ENCODE peak calls at places on chromosomes 3 and 15, in four cellular contexts. One of them, this sample, is unnamed.

GRCh38 chr15:90449206-90449735 is 61.2 kb downstream of the IQGAP1 start:
- DNase-seq in esophagus muscularis mucosa: no peak
- DNase-seq in foreskin melanocyte: no peak
- DNase-seq in Right ventricle myocardium superior: no peak
- DNase-seq in this sample: no peak

GRCh38 chr15:96418146-96418545 is 87.6 kb downstream of the NR2F2 start:
- DNase-seq in esophagus muscularis mucosa: no peak
- DNase-seq in Right ventricle myocardium superior: no peak
- DNase-seq in foreskin melanocyte: no peak
- DNase-seq in this sample: peak

GRCh38 chr15:38526158-38526557 is 38.5 kb downstream of the RASGRP1 start:
- DNase-seq in esophagus muscularis mucosa: no peak
- DNase-seq in Right ventricle myocardium superior: no peak
- DNase-seq in foreskin melanocyte: no peak
- DNase-seq in this sample: no peak

GRCh38 chr3:139120336-139120971 is 75.8 kb upstream of the PRR23C start:
- DNase-seq in esophagus muscularis mucosa: peak
- DNase-seq in Right ventricle myocardium superior: no peak
- DNase-seq in foreskin melanocyte: no peak
- DNase-seq in this sample: no peak

GRCh38 chr3:51271172-51271571 is 113.9 kb upstream of the MANF start:
- DNase-seq in Right ventricle myocardium superior: no peak
- DNase-seq in foreskin melanocyte: no peak
- DNase-seq in esophagus muscularis mucosa: no peak
- DNase-seq in this sample: no peak

GRCh38 chr3:36792342-36792741 is 28.0 kb upstream of the DCLK3 start:
- DNase-seq in foreskin melanocyte: no peak
- DNase-seq in Right ventricle myocardium superior: no peak
- DNase-seq in esophagus muscularis mucosa: peak
- DNase-seq in this sample: peak

GRCh38 chr15:93076875-93077274 is 12.1 kb downstream of the RGMA start:
- DNase-seq in Right ventricle myocardium superior: no peak
- DNase-seq in esophagus muscularis mucosa: no peak
- DNase-seq in foreskin melanocyte: no peak
- DNase-seq in this sample: no peak

GRCh38 chr3:73061416-73061815 is at the start of gene EBLN2:
- DNase-seq in esophagus muscularis mucosa: no peak
- DNase-seq in Right ventricle myocardium superior: no peak
- DNase-seq in foreskin melanocyte: no peak
- DNase-seq in this sample: no peak

GRCh38 chr3:48411041-48411588 is 18.8 kb downstream of the PLXNB1 start:
- DNase-seq in esophagus muscularis mucosa: no peak
- DNase-seq in foreskin melanocyte: no peak
- DNase-seq in Right ventricle myocardium superior: no peak
- DNase-seq in this sample: no peak

This sample was measured in Calu3.